ENCODE peak calls at places on chromosomes 16 and 17, in five cellular contexts. W is ascending aorta, T is neural crest cell, V is prostate gland, M is AG09309. Z is an unnamed sample.

GRCh38 chr17:75539969-75540729 is 14.7 kb downstream of the LLGL2 start:
- DNase-seq in W (no peak), T (no peak), V (no peak), M (no peak), Z (no peak)

GRCh38 chr16:19130852-19131808 is 17.4 kb downstream of the ITPRIPL2 start:
- DNase-seq in W (no peak), T (no peak), V (peak), M (no peak), Z (no peak)

GRCh38 chr16:53968454-53968853 is 264.5 kb downstream of the FTO start:
- DNase-seq in W (no peak), T (no peak), V (no peak), M (no peak), Z (no peak)

GRCh38 chr16:80751167-80751566 is 53.2 kb downstream of the CDYL2 start:
- DNase-seq in W (no peak), T (no peak), V (peak), M (peak), Z (no peak)

GRCh38 chr16:55622930-55623561 is 32.7 kb upstream of the SLC6A2 start:
- DNase-seq in W (no peak), T (no peak), V (no peak), M (no peak), Z (no peak)

GRCh38 chr16:17305694-17306093 is 165.1 kb downstream of the XYLT1 start:
- DNase-seq in W (no peak), T (no peak), V (no peak), M (no peak), Z (no peak)

GRCh38 chr16:19785081-19785480 is 67.0 kb downstream of the IQCK start:
- DNase-seq in W (no peak), T (no peak), V (no peak), M (no peak), Z (no peak)

GRCh38 chr16:68292425-68292824 is 18.3 kb downstream of the SLC7A6OS start:
- DNase-seq in W (no peak), T (no peak), V (no peak), M (no peak), Z (no peak)

GRCh38 chr16:425082-425718 is at the start of gene RAB11FIP3:
- DNase-seq in W (peak), T (peak), V (peak), M (no peak), Z (peak)
- TF ChIP-seq CTCF in W (no peak), T (peak), V (no peak), M (no peak), Z (peak)

DNA sequence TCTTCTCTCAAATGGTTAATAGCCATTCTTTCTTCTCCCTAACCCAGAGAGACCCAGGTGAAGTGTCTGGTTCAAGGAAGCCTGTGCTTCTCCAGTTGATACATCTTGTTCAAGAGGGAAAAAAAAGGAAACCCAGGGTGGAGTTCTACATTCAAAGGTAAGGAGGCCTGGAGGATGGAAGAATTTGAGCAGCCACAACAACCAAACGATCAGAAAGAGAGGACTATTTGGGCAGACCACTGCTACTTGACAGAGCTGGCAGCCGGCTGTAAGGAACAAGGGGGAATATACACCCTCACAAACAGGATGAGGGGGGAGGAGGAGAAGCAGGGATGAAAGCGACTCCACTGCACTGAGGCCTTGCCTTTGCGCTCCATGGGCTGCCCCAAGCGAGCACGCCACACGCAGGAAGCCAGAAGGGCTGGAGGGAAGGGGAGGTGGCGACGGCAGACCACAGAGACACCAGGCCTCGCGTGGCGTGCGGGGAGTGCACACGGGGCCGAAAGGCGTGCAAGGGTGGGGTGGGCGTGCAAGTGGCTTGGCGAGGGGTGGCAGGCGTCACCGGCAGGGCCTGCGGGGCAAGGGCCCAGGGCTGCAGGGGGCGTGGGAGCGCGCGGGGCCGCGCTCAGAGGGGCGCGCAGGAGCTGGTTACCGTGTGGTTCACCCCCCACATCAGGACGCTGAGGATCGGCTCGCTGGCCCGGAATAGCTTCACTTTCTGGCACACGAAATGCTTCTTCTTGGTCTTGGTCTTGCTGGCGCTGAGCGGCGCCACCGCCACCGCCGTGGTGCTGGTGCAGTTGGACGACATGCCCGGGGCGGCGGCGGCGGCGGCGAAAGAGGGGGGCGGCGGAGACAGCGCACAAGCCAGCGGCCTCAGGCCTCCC is 499 bp downstream of the PIP4K2B start:
- DNase-seq in W (peak), T (peak), V (peak), M (no peak), Z (no peak)
- TF ChIP-seq CTCF in W (no peak), T (peak), V (no peak), M (no peak), Z (no peak)

DNA sequence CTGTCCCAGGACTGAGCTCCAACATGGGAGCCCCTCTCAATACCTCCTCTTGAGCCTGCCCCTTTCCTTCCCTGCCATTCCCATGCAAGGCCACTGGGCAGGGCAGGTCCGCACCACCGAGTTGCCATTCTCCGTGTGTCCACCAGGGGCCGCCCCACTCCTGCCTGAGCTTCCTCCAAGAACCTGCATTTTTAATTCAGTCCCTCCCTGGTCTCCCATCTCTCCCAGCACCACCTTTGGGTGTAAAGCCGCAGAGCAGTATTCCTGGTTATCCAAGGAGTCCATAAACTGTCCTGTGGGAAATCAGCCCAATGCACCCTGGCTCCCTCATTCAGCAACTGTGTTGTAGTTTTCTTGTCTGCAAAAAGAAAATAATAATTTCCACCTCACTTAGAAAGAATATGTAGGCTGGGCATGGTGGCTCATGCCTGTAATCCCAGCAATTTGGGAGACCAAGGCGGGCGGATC is 15.9 kb upstream of the ANKRD40CL start:
- DNase-seq in W (peak), T (peak), V (peak), M (peak), Z (peak)
- TF ChIP-seq CTCF in W (peak), T (peak), V (peak), M (peak), Z (peak)

DNA sequence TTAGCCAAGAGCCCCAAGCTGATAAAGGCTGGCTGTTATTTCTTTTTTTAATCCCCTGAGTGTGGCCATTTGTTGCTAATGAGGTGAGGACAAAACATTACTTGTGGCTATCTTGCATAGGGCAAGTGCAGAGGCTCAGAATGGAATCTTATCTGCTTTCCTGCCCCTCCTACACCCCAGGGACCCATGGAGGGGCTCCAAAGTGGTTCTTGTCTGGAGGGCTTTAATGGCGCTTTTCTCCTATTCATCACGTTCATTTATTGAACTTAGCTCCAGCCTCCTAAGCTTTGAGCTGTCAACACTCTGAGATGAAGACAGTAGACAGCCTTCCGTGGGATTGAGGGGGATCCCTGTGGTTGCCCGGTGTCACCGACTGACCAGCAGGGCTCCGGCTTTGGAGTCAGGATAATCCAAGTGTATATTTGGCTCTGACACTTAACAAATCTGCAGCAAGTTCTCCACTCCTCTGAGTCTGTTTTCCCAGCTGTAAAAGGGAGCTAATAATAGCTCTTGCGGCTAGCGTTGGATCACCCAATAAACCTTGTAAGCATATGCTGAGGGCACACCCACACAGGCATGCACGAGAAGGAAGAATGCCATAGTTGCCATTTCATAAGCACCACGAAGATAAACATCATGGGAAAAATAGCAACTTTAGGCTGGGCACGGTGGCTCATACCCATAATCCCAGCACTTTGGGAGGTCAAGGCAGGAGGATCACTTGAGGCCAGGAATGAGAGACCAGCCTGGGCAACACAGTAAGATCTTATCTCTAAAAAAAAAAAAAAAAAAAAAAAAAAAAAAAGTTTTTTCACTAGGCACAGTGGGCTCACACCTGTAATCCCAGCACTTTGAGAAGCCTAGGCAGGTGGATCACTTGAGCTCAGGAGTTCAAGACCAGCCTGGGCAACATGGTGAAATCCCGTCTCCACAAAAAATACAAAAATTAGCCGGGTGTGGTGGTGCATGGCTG is 44.8 kb downstream of the MYH11 start:
- DNase-seq in W (peak), T (no peak), V (peak), M (peak), Z (peak)
- TF ChIP-seq CTCF in W (no peak), T (no peak), V (no peak), M (no peak), Z (peak)

DNA sequence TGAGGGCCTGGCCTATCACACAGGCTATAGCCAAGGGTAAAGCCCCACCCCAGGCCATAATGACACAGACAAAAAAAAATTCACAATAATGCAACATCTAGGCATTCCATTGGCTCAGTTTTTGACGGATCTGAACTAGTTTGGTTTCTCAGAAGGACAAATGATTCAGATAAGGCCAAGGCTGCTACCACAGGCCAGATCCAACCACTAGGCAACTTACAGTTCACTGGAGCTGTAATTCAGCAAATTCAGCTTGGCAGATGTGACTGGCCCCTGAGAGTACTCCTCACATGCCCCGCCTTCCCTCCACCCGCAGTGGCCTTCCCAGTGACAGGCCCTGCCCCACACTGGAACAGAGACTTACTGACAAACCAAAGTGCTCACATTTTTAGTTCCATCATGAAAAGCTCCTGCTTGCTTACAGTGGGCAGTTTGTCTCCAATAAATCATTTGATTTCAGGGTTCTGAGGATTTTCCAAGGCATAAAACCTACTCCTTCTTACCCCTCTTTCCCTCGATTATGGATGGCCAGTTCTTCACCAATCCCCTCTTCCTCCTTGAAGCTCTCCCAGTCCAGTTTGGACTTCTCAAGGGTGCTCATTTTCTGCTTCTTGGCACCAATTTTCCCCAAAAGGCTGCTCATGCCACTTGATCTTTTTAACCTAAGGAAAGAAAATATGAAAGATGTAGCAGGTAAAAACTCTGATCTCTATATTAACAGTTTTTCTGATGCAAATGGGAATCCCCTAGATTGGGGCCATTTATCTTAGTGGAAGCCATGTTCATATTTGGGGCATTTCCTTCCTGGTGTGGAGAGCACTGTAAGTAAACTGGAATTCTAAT is 53.3 kb upstream of the BCAR1 start:
- DNase-seq in W (peak), T (no peak), V (no peak), M (peak), Z (peak)
- TF ChIP-seq CTCF in W (no peak), T (no peak), V (no peak), M (no peak), Z (no peak)